ENCODE peak calls at places on chromosome 17, in eight cellular contexts. R is AG04449; W is activated T-helper 1 cell treated with Interleukin-2 at 50 U/mL for 16 hours; P is AG04450; L is WTC11; Z is nephron progenitor cell; U is stimulated activated CD4-positive, alpha-beta T cell treated with anti-CD3 and anti-CD28 coated beads, Interleukin-4, amount 100 ng/mL, for 48 hours; G is retina. B is an unnamed sample.

GRCh38 chr17:78528541-78528940 is 48.7 kb downstream of the DNAH17 start:
- DNase-seq in R (no peak), W (no peak), P (no peak), L (no peak), Z (no peak), U (no peak), G (no peak), B (peak)

GRCh38 chr17:32877164-32877764 is 340 bp upstream of the MYO1D start:
- DNase-seq in R (no peak), W (peak), P (peak), L (peak), Z (peak), U (peak), G (no peak), B (peak)

GRCh38 chr17:49442051-49442450 is 27.4 kb upstream of the PHB1 start:
- DNase-seq in R (no peak), W (no peak), P (no peak), L (no peak), Z (no peak), U (no peak), G (peak), B (no peak)

GRCh38 chr17:57982452-57983170 is 5.4 kb downstream of the VEZF1 start:
- DNase-seq in R (no peak), W (no peak), P (no peak), L (no peak), Z (no peak), U (no peak), G (no peak), B (no peak)

GRCh38 chr17:8488491-8488890 is 52.8 kb downstream of the NDEL1 start:
- DNase-seq in R (no peak), W (no peak), P (no peak), L (no peak), Z (no peak), U (no peak), G (no peak), B (no peak)

GRCh38 chr17:56678249-56679144 is 85.0 kb downstream of the NOG start:
- DNase-seq in R (no peak), W (no peak), P (no peak), L (peak), Z (peak), U (no peak), G (peak), B (peak)

GRCh38 chr17:34465756-34466155 is 102.7 kb upstream of the CCL1 start:
- DNase-seq in R (no peak), W (no peak), P (no peak), L (no peak), Z (no peak), U (no peak), G (no peak), B (no peak)

GRCh38 chr17:72775914-72776313 is 316.6 kb downstream of the SLC39A11 start:
- DNase-seq in R (no peak), W (no peak), P (no peak), L (no peak), Z (no peak), U (no peak), G (no peak), B (peak)

GRCh38 chr17:60128171-60128859 is 21.5 kb upstream of the CA4 start:
- DNase-seq in R (no peak), W (no peak), P (no peak), L (no peak), Z (no peak), U (no peak), G (no peak), B (no peak)

GRCh38 chr17:18039535-18040286 is 503 bp downstream of the GID4 start:
- DNase-seq in R (no peak), W (peak), P (no peak), L (peak), Z (no peak), U (no peak), G (peak), B (peak)

GRCh38 chr17:80261895-80262279 is 1.2 kb downstream of the RNF213 start:
- DNase-seq in R (no peak), W (no peak), P (no peak), L (no peak), Z (no peak), U (no peak), G (no peak), B (no peak)

GRCh38 chr17:73697872-73698271 is 53.6 kb upstream of the SDK2 start:
- DNase-seq in R (no peak), W (no peak), P (no peak), L (peak), Z (no peak), U (no peak), G (no peak), B (no peak)

GRCh38 chr17:81044764-81045589 is 10.0 kb downstream of the BAIAP2 start:
- DNase-seq in R (no peak), W (no peak), P (no peak), L (no peak), Z (no peak), U (no peak), G (peak), B (no peak)

GRCh38 chr17:57949649-57950048 is 5.6 kb downstream of the CUEDC1 start:
- DNase-seq in R (no peak), W (no peak), P (no peak), L (no peak), Z (no peak), U (no peak), G (no peak), B (no peak)

GRCh38 chr17:73803867-73804539 is 159.8 kb upstream of the SDK2 start:
- DNase-seq in R (no peak), W (no peak), P (no peak), L (no peak), Z (no peak), U (no peak), G (no peak), B (no peak)

GRCh38 chr17:44541884-44542581 is 15.3 kb upstream of the FZD2 start:
- DNase-seq in R (no peak), W (no peak), P (no peak), L (peak), Z (no peak), U (no peak), G (peak), B (no peak)

GRCh38 chr17:77884019-77884418 is 74.5 kb upstream of the TNRC6C start:
- DNase-seq in R (no peak), W (no peak), P (no peak), L (peak), Z (peak), U (no peak), G (peak), B (peak)

GRCh38 chr17:15233022-15233805 is 31.9 kb downstream of the PMP22 start:
- DNase-seq in R (peak), W (no peak), P (no peak), L (peak), Z (no peak), U (no peak), G (no peak), B (no peak)

GRCh38 chr17:606501-607243 is 108.0 kb downstream of the VPS53 start:
- DNase-seq in R (no peak), W (no peak), P (no peak), L (no peak), Z (no peak), U (no peak), G (peak), B (no peak)

GRCh38 chr17:77286641-77287431 is 146.1 kb downstream of the SEC14L1 start:
- DNase-seq in R (no peak), W (no peak), P (no peak), L (no peak), Z (no peak), U (no peak), G (no peak), B (no peak)

GRCh38 chr17:68526548-68526947 is 14.3 kb downstream of the PRKAR1A start:
- DNase-seq in R (no peak), W (no peak), P (no peak), L (no peak), Z (no peak), U (no peak), G (no peak), B (no peak)

GRCh38 chr17:60422162-60422665 is at the start of gene CHCT1:
- DNase-seq in R (no peak), W (no peak), P (no peak), L (peak), Z (no peak), U (no peak), G (no peak), B (no peak)

GRCh38 chr17:27893834-27894503 is 804 bp upstream of the LYRM9 start:
- DNase-seq in R (no peak), W (no peak), P (no peak), L (no peak), Z (no peak), U (no peak), G (peak), B (no peak)

GRCh38 chr17:29565643-29566472 is 979 bp downstream of the ABHD15 start:
- DNase-seq in R (no peak), W (peak), P (no peak), L (peak), Z (peak), U (peak), G (peak), B (no peak)

GRCh38 chr17:75808905-75809621 is 24.5 kb downstream of the UNK start:
- DNase-seq in R (no peak), W (no peak), P (no peak), L (no peak), Z (no peak), U (no peak), G (peak), B (peak)

GRCh38 chr17:75518201-75518600 is 1.9 kb downstream of the TSEN54 start:
- DNase-seq in R (no peak), W (peak), P (no peak), L (no peak), Z (no peak), U (no peak), G (no peak), B (no peak)

GRCh38 chr17:59346876-59347407 is 15.5 kb downstream of the YPEL2 start:
- DNase-seq in R (no peak), W (no peak), P (no peak), L (no peak), Z (no peak), U (no peak), G (no peak), B (no peak)

GRCh38 chr17:28717578-28718316 is at the start of gene RAB34:
- DNase-seq in R (no peak), W (no peak), P (peak), L (peak), Z (peak), U (no peak), G (peak), B (peak)

GRCh38 chr17:66900126-66901010 is 64.1 kb upstream of the CACNG4 start:
- DNase-seq in R (no peak), W (no peak), P (no peak), L (no peak), Z (no peak), U (no peak), G (peak), B (no peak)

GRCh38 chr17:49835472-49835871 is 12.4 kb downstream of the TAC4 start:
- DNase-seq in R (no peak), W (no peak), P (no peak), L (no peak), Z (no peak), U (no peak), G (no peak), B (no peak)

GRCh38 chr17:41870627-41871026 is 5.4 kb upstream of the KLHL11 start:
- DNase-seq in R (no peak), W (no peak), P (no peak), L (no peak), Z (no peak), U (no peak), G (no peak), B (no peak)

B was measured in glutamatergic neuron.